ENCODE peak calls at places on chromosome 3, in four cellular contexts. W is GM12878, Q is K562, D is SK-N-SH. V is an unnamed sample.

GRCh38 chr3:112857526-112857925 is 10.9 kb upstream of the CD200R1L start:
- DNase-seq in D (no peak), Q (no peak), W (no peak), V (no peak)

GRCh38 chr3:138124689-138125420 is 7.3 kb downstream of the A4GNT start:
- DNase-seq in D (no peak), Q (no peak), W (no peak), V (no peak)

GRCh38 chr3:151379083-151379734 is 5.3 kb downstream of the P2RY12 start:
- DNase-seq in W (no peak), D (peak), Q (no peak), V (peak)

GRCh38 chr3:99714146-99714545 is 75.8 kb downstream of the COL8A1 start:
- DNase-seq in W (no peak), D (no peak), Q (no peak), V (no peak)

GRCh38 chr3:149419816-149420215 is 42.4 kb upstream of the TM4SF1 start:
- DNase-seq in D (no peak), W (no peak), Q (no peak), V (no peak)

GRCh38 chr3:178712247-178712646 is 176.0 kb downstream of the KCNMB2 start:
- DNase-seq in D (no peak), Q (no peak), W (no peak), V (no peak)

GRCh38 chr3:177262396-177262795 is 65.1 kb upstream of the TBL1XR1 start:
- DNase-seq in D (no peak), Q (no peak), W (no peak), V (peak)

GRCh38 chr3:10015476-10015904 is 10.7 kb upstream of the FANCD2 start:
- DNase-seq in W (no peak), D (no peak), Q (no peak), V (no peak)

GRCh38 chr3:197718904-197719303 is 17.8 kb downstream of the RUBCN start:
- DNase-seq in Q (no peak), D (no peak), W (no peak), V (peak)

DNA sequence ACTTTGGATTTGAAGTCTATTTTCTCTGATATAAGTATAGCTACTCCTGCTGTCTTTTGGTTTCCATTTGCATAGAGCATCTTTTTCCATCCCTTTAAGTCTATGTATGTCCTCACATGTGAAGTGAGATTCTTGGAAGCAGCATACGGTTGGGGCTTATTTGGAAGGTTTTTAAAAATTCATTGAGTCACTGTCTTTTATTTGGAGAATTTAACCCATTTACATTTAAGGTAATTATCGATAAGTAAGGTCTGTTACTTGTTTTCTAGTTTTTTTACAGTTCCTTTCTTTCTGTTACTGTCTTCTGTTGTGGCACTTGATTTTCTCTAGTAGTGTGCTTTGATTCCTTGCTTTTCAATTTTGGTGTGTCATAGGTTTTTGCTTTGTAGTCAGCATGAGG is 14.0 kb downstream of the RUBCN start:
- DNase-seq in Q (no peak), D (no peak), W (no peak), V (no peak)
- TF ChIP-seq CHD2 in Q (no peak), D (no peak), W (no peak), V (no peak)

GRCh38 chr3:108818404-108818803 is 4.2 kb upstream of the TRAT1 start:
- DNase-seq in D (peak), Q (peak), W (no peak), V (peak)
- TF ChIP-seq ZBTB33 in D (no peak), Q (no peak), W (no peak), V (no peak)

DNA sequence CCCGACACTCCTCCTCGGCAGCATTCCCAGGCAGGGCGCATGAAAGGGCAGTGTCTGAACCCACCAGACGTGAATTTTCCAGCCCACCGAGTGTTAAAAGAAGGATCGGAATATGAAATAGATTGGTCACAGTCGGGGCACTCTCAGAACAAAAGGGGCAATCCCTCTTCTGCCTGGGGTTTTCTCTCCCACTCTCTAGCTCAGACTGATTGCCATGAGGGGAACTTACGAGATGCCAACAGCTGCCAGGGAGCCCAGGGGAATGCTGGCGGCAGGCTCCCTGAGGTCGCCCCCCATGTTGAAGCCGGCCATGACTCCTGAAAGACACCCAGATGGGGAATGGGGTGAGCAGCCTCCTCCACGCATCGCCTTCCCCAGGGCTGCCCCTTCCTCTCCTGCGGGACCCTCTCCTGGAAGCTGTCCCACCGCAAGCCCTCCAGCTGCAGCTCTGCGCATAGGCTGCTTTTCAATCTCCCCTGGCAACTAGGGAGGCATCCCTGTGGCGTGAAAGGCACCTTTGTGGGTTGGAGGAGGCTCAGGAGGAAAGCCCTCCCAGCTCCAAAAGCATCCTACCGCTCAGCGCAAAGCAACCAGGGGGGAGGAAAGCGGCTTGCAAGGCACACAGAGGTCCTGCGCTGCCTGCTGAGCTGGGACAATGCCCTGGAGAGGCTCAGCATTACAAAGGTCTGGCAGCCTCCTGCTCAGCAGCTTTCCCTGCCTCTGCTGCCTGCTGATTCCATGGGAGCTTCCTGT is 64.7 kb upstream of the HEG1 start:
- DNase-seq in W (no peak), Q (no peak), D (no peak), V (no peak)
- TF ChIP-seq CHD2 in W (no peak), Q (no peak), D (no peak), V (no peak)

DNA sequence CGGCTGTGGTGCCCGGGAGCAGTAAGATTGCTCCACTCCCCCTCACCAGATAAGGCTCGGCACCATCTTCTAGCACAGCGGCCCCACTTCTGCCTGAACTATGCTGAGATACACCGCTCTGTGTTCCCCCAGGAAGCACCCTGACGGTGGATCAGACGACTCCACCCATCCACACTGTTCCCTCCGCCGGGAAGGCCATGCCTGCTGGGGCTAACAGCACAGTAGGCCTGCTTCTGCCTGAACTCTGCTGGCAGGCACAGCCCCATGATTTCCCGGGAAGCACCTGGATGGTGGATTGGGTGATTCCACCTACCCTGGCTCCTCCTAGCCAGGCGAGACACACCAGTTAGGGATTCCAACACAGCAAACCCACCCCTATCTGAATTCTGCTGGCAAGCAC is 36.3 kb upstream of the PPM1L start:
- DNase-seq in D (no peak), Q (no peak), W (no peak), V (no peak)
- TF ChIP-seq ZBTB33 in D (no peak), Q (no peak), W (no peak), V (no peak)

DNA sequence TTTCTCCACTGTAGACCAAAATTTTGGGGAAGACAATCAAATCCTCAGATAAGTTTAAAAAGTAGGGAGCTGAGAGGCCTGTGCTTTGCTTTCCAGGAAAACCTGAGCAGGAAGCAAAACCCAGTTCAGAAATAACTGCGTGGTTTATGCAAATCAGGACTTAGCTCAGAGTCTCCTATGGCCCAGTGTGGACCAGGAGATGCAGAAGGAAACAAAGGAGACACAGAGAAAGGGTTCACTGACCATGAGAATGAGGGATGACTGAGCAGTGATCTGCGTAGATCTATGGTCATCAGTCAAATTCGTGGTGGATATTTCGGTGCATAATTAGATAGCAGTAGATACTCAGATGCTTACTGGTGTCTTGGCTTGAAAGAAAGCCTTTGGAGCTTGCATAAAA is 196.6 kb downstream of the TPRG1 start:
- DNase-seq in Q (no peak), D (no peak), W (no peak), V (no peak)
- TF ChIP-seq CHD2 in Q (no peak), D (no peak), W (no peak), V (no peak)

DNA sequence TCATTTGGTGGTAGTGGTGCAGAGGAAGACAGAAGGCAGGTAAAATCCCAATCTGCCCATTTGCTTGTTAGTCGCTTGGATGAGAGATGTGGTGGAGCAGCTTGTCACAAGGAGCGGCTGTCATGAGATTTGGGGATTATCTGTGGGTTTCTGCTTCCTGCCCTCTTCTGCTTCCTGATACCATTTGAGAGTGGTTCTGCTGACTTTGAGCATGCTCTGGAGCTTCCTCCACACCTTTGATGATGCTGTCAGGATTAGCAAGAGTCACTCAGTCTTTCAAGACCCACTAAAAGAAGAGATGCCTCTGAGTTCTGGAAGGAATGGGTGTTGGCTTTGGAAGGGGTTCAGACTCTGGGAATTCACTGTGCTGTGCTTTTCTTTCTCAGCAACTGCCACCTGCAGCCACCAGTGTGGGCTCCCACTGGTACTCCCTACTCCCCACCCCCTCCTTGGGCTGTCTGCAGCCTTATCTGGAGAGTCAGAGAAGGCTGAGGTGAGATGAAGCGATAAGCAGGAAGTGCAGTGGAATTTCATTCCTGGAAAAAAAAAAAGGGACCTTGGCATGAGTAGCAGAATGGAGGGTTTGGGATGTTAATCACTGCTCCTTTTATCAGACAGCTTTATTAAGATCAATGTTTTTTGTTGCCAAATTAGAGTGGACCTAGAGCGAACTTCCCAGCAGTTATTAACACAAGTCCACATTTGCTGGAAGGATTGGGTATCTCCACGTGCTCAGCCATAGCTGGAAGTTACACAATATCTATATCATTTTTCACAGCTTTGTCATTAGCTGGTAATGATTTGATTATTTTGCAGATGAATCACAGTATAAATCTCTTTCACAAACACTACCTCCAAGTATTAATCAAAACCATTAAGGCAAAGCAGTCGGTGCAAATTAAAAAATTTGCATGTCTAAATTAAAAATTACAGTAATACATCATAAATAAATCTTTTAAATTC is 233.0 kb upstream of the SATB1 start:
- DNase-seq in W (no peak), D (no peak), Q (no peak), V (no peak)
- TF ChIP-seq ZBTB33 in W (no peak), D (no peak), Q (no peak), V (no peak)

DNA sequence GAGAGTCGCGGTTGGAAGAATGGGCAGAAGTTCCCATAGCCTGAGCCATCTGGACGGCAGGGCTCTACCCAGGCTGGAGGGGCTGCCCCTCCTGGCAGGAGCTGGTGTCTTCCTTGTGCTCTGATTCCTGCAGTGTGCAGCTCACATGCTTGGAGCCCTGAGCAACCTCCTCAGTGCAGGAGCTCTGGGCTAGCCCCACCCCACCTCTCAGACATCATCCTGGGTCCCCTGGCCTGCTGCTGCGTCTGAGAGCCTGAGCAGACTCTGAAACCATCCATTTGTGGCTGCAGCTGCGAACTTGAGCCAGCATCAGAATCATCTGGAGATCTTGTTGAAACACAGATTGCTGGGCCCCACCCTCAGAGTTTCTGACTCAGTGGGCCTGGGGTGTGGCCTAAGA is 42.8 kb downstream of the POMGNT2 start:
- DNase-seq in W (no peak), Q (no peak), D (peak), V (no peak)
- TF ChIP-seq CHD2 in W (no peak), Q (no peak), D (no peak), V (no peak)

DNA sequence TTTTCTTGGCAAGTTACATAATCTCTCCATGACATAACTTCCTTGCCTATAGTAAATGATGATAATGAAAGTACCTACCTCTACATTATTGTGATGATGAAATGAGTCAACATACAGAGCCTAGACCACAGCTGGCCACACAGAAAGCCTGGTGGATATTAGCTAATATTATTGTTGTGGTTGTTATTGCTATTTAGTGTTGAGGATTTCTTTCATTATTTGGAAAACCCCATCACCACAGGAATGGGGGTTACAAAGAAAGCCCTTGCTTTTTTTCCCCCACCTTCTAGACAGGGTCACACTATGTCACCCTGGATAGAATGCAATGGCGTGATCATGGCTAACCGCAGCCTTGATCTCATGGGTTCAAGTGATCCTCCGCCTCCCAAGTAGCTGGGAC is 125.0 kb downstream of the PDZRN3 start:
- DNase-seq in Q (no peak), D (no peak), W (no peak), V (no peak)
- TF ChIP-seq ZBTB33 in Q (no peak), D (no peak), W (no peak), V (no peak)

V was measured in HepG2.